ENCODE peak calls at places on chromosomes 1 and 21, in eight cellular contexts. F, C, G, X, M, U, D and A are unnamed samples.

GRCh38 chr1:74650561-74650960 is 23.0 kb downstream of the ERICH3 start:
- DNase-seq in F (peak), M (no peak), U (no peak), D (no peak), G (no peak), C (no peak), X (no peak), A (no peak)

GRCh38 chr21:29365636-29366305 is 67.0 kb downstream of the BACH1 start:
- DNase-seq in X (no peak), M (no peak), U (no peak), F (no peak), G (no peak), C (no peak), D (no peak), A (no peak)

GRCh38 chr1:29208462-29208861 is 22.3 kb downstream of the MECR start:
- DNase-seq in D (no peak), F (no peak), X (no peak), G (no peak), U (no peak), C (no peak), M (no peak), A (no peak)

GRCh38 chr1:203271018-203271743 is 34.1 kb upstream of the BTG2 start:
- DNase-seq in C (peak), D (no peak), M (peak), U (peak), X (peak), G (peak), F (peak), A (peak)

GRCh38 chr1:33617451-33617850 is 145.0 kb downstream of the ZSCAN20 start:
- DNase-seq in X (no peak), C (no peak), G (no peak), M (no peak), F (no peak), D (no peak), U (no peak), A (no peak)

GRCh38 chr1:16246961-16247360 is 10.0 kb upstream of the CPLANE2 start:
- DNase-seq in M (no peak), U (peak), F (no peak), C (no peak), G (peak), D (no peak), X (no peak), A (no peak)

GRCh38 chr1:14568716-14569115 is 29.8 kb upstream of the KAZN start:
- DNase-seq in X (no peak), U (no peak), G (no peak), F (no peak), C (no peak), M (no peak), D (no peak), A (no peak)

GRCh38 chr1:20359451-20360330 is 69.0 kb downstream of the VWA5B1 start:
- DNase-seq in X (peak), G (no peak), M (no peak), C (no peak), D (no peak), U (no peak), F (no peak), A (no peak)

GRCh38 chr1:166164995-166165660 is 1.7 kb downstream of the FAM78B start:
- DNase-seq in U (peak), F (peak), M (peak), D (peak), X (peak), G (peak), C (peak), A (peak)

GRCh38 chr1:39348278-39348677 is 143.2 kb upstream of the BMP8A start:
- DNase-seq in M (no peak), U (no peak), F (no peak), X (no peak), D (no peak), C (no peak), G (no peak), A (no peak)

GRCh38 chr1:222643603-222643936 is 25.7 kb downstream of the MIA3 start:
- DNase-seq in U (peak), X (no peak), C (no peak), G (no peak), F (no peak), M (peak), D (no peak), A (no peak)

GRCh38 chr21:36188081-36188681 is 31.6 kb downstream of the DOP1B start:
- DNase-seq in M (no peak), G (peak), F (no peak), D (peak), U (no peak), X (peak), C (no peak), A (peak)

GRCh38 chr1:66725885-66726665 is 26.2 kb upstream of the DYNLT5 start:
- DNase-seq in G (peak), D (no peak), F (peak), X (peak), C (no peak), U (no peak), M (peak), A (peak)

GRCh38 chr1:1985375-1986050 is 18.1 kb downstream of the CFAP74 start:
- DNase-seq in M (no peak), G (no peak), C (no peak), U (no peak), F (no peak), D (no peak), X (no peak), A (no peak)

GRCh38 chr1:29453502-29454240 is 217.3 kb downstream of the PTPRU start:
- DNase-seq in D (no peak), G (no peak), F (peak), C (peak), M (no peak), X (no peak), U (no peak), A (no peak)

GRCh38 chr1:32997381-32997891 is 32.8 kb upstream of the RNF19B start:
- DNase-seq in F (peak), C (no peak), M (no peak), X (no peak), U (no peak), G (no peak), D (no peak), A (no peak)

GRCh38 chr1:224406216-224406615 is 28.4 kb downstream of the WDR26 start:
- DNase-seq in D (no peak), F (no peak), G (no peak), X (no peak), U (no peak), M (no peak), C (no peak), A (no peak)

GRCh38 chr1:161864577-161864976 is 98.5 kb downstream of the ATF6 start:
- DNase-seq in U (no peak), X (no peak), G (no peak), F (peak), D (no peak), M (peak), C (no peak), A (no peak)

GRCh38 chr1:2229921-2230700 is 2.0 kb downstream of the SKI start:
- DNase-seq in X (no peak), D (peak), M (no peak), C (no peak), F (peak), G (peak), U (no peak), A (no peak)

GRCh38 chr1:215749423-215749822 is 182.3 kb downstream of the KCTD3 start:
- DNase-seq in U (no peak), F (peak), D (no peak), G (no peak), X (no peak), M (no peak), C (no peak), A (no peak)

GRCh38 chr1:159869173-159869572 is 6.7 kb upstream of the VSIG8 start:
- DNase-seq in G (no peak), M (no peak), X (peak), U (no peak), D (no peak), C (no peak), F (peak), A (no peak)

GRCh38 chr1:48661726-48662483 is 114.8 kb downstream of the BEND5 start:
- DNase-seq in G (peak), C (no peak), X (no peak), F (no peak), D (no peak), U (no peak), M (no peak), A (no peak)

GRCh38 chr1:231116741-231117140 is 45.1 kb upstream of the TRIM67 start:
- DNase-seq in F (no peak), C (no peak), G (no peak), D (no peak), M (no peak), X (no peak), U (no peak), A (no peak)

GRCh38 chr21:33840771-33841170 is 74.8 kb downstream of the ATP5PO start:
- DNase-seq in U (no peak), F (peak), X (no peak), D (no peak), M (no peak), C (no peak), G (no peak), A (no peak)

GRCh38 chr1:94036721-94037120 is 84.2 kb downstream of the ABCA4 start:
- DNase-seq in M (no peak), C (no peak), G (no peak), F (peak), U (no peak), D (no peak), X (no peak), A (no peak)
- H3K4me3 ChIP-seq in M (no peak), C (no peak), G (no peak), F (no peak), U (no peak), D (no peak), X (no peak), A (no peak)

GRCh38 chr21:14836950-14837349 is 227.8 kb downstream of the NRIP1 start:
- DNase-seq in D (no peak), C (no peak), F (peak), M (no peak), G (no peak), X (no peak), U (no peak), A (no peak)
- TF ChIP-seq POLR2A in D (no peak), C (no peak), F (no peak), M (no peak), G (no peak), X (no peak), U (no peak), A (no peak)

GRCh38 chr1:83834621-83835264 is 164.2 kb downstream of the TTLL7 start:
- DNase-seq in U (no peak), M (no peak), X (no peak), G (no peak), C (no peak), D (no peak), F (no peak), A (no peak)
- TF ChIP-seq CTCF in U (no peak), M (no peak), X (no peak), G (no peak), C (no peak), D (no peak), F (no peak), A (no peak)

GRCh38 chr1:168767885-168768584 is 39.0 kb upstream of the DPT start:
- DNase-seq in C (peak), F (peak), D (no peak), M (peak), X (peak), G (peak), U (no peak), A (peak)

GRCh38 chr1:168763031-168763430 is 34.0 kb upstream of the DPT start:
- DNase-seq in F (no peak), X (no peak), U (no peak), C (no peak), M (no peak), D (no peak), G (no peak), A (no peak)

GRCh38 chr1:168771104-168771630 is 42.2 kb upstream of the DPT start:
- DNase-seq in F (no peak), X (no peak), D (no peak), U (no peak), M (no peak), G (no peak), C (no peak), A (no peak)

GRCh38 chr1:168762473-168762872 is 33.5 kb upstream of the DPT start:
- DNase-seq in F (no peak), U (no peak), C (no peak), M (no peak), D (no peak), G (no peak), X (no peak), A (no peak)

DNA sequence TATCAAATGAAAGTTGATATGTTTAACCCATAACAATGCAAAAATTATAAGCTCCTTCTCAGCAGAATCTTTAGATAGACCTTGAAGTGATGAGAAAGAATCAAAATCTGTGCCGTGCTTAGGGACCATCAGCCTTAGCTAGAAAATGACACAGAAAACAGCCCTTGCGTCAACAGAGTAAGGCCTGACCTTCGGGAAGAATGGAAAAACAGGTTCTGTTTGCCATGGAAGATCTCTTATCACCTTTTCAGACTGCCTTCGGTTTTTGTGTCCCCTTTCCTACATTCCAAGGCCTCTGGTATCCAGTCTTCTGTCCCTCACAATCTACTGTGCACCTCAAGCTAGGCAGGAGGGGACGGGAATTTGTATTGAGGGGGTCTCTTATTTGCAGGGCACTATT is 37.6 kb upstream of the DPT start:
- DNase-seq in F (no peak), X (no peak), U (no peak), M (no peak), G (no peak), C (no peak), D (no peak), A (no peak)
- H3K4me3 ChIP-seq in F (no peak), X (no peak), U (no peak), M (no peak), G (no peak), C (no peak), D (no peak), A (no peak)

DNA sequence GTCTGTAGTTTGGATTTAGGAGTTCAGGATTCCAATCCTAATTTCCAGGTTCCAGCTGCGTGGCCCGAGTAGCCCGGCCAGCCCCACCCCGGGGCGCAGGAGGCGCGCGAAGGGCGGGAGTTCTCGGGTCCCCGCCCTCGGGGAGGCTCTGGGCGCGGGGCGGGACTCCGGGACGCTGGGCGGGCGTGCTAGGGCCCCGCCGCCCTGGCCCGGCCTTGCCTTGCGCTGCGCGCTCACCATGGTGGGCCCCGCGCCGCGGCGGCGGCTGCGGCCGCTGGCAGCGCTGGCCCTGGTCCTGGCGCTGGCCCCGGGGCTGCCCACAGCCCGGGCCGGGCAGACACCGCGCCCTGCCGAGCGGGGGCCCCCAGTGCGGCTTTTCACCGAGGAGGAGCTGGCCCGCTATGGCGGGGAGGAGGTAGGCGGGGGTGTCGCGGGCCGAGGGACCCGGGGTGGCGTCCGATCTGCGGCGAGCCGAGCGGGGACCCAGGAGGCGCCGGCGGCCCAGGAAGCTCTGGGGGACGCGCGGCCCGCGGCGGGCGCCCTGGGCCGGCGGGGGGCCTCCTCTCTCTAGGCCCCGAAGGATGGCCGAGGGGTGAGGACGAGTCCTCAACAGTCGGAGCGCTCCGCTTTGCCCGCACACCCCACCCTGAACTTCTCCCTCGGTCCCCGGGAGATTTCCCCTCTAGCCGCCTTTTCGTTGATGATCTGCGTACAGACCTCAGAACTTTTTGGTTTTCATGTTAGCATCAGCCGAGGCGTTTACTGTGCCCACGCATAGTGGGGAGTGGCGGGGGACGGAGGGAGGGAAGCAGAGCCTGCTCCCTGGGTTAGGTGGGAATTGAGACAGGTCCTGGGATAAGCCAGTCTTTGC is at the start of gene NENF:
- DNase-seq in U (peak), D (peak), G (peak), F (peak), C (peak), X (peak), M (peak), A (peak)
- TF ChIP-seq POLR2A in U (peak), D (peak), G (peak), F (peak), C (peak), X (peak), M (peak), A (no peak)

GRCh38 chr1:56409112-56409691 is 170.2 kb downstream of the PLPP3 start:
- DNase-seq in U (peak), C (no peak), G (peak), M (no peak), F (no peak), X (peak), D (peak), A (no peak)
- TF ChIP-seq CTCF in U (peak), C (no peak), G (peak), M (peak), F (no peak), X (peak), D (peak), A (no peak)

GRCh38 chr1:150152182-150152536 is 2.4 kb downstream of the PLEKHO1 start:
- DNase-seq in X (no peak), D (no peak), U (no peak), G (no peak), C (no peak), M (no peak), F (no peak), A (peak)
- H3K4me3 ChIP-seq in X (peak), D (no peak), U (peak), G (no peak), C (peak), M (peak), F (peak), A (no peak)